ENCODE peak calls at places on chromosomes 6 and 20, in six cellular contexts. One of them, this sample, is unnamed.
A peak's percentile ranks its signal among the peaks of the same experiment; 100 is the strongest.

GRCh38 chr6:37054171-37054570 is 48.7 kb downstream of the FGD2 start:
- DNase-seq in tibial nerve: no peak
- DNase-seq in IMR-90: no peak
- DNase-seq in body of pancreas: no peak
- DNase-seq in cardiac fibroblast: no peak
- DNase-seq in choroid plexus epithelial cell: no peak
- DNase-seq in this sample: no peak

GRCh38 chr6:56524891-56525703 is 117.6 kb downstream of the DST start:
- DNase-seq in body of pancreas: no peak
- DNase-seq in choroid plexus epithelial cell: peak; percentile 84
- DNase-seq in tibial nerve: no peak
- DNase-seq in IMR-90: peak; percentile 96
- DNase-seq in cardiac fibroblast: peak; percentile 80
- DNase-seq in this sample: no peak

GRCh38 chr6:169019727-169020491 is 233.7 kb downstream of the THBS2 start:
- DNase-seq in tibial nerve: no peak
- DNase-seq in body of pancreas: no peak
- DNase-seq in IMR-90: peak; percentile 14
- DNase-seq in cardiac fibroblast: peak; percentile 18
- DNase-seq in choroid plexus epithelial cell: no peak
- DNase-seq in this sample: no peak

GRCh38 chr6:14661188-14661587 is 543.6 kb downstream of the CD83 start:
- DNase-seq in body of pancreas: no peak
- DNase-seq in tibial nerve: no peak
- DNase-seq in IMR-90: peak; percentile 89
- DNase-seq in choroid plexus epithelial cell: peak; percentile 56
- DNase-seq in cardiac fibroblast: peak; percentile 54
- DNase-seq in this sample: no peak

GRCh38 chr20:46799781-46800180 is 90.3 kb downstream of the SLC2A10 start:
- DNase-seq in tibial nerve: no peak
- DNase-seq in choroid plexus epithelial cell: no peak
- DNase-seq in body of pancreas: no peak
- DNase-seq in IMR-90: no peak
- DNase-seq in cardiac fibroblast: no peak
- DNase-seq in this sample: no peak

GRCh38 chr6:98839788-98840361 is 5.5 kb downstream of the POU3F2 start:
- DNase-seq in choroid plexus epithelial cell: peak; percentile 43
- DNase-seq in body of pancreas: no peak
- DNase-seq in tibial nerve: no peak
- DNase-seq in IMR-90: peak; percentile 8
- DNase-seq in cardiac fibroblast: peak; percentile 55
- DNase-seq in this sample: no peak

GRCh38 chr6:38459291-38459690 is 180.4 kb downstream of the BTBD9 start:
- DNase-seq in tibial nerve: no peak
- DNase-seq in IMR-90: peak; percentile 69
- DNase-seq in choroid plexus epithelial cell: peak; percentile 85
- DNase-seq in cardiac fibroblast: peak; percentile 54
- DNase-seq in body of pancreas: no peak
- DNase-seq in this sample: no peak

GRCh38 chr20:50561379-50562078 is 51.3 kb downstream of the PTPN1 start:
- DNase-seq in body of pancreas: no peak
- DNase-seq in cardiac fibroblast: peak; percentile 95
- DNase-seq in IMR-90: peak; percentile 99
- DNase-seq in choroid plexus epithelial cell: peak; percentile 96
- DNase-seq in tibial nerve: no peak
- DNase-seq in this sample: no peak

GRCh38 chr6:119443993-119444641 is 94.6 kb upstream of the MAN1A1 start:
- DNase-seq in choroid plexus epithelial cell: peak; percentile 62
- DNase-seq in IMR-90: peak; percentile 47
- DNase-seq in cardiac fibroblast: peak; percentile 62
- DNase-seq in tibial nerve: no peak
- DNase-seq in body of pancreas: no peak
- DNase-seq in this sample: no peak

GRCh38 chr6:30216096-30216495 is 2.9 kb upstream of the TRIM26 start:
- DNase-seq in cardiac fibroblast: no peak
- DNase-seq in IMR-90: no peak
- DNase-seq in choroid plexus epithelial cell: no peak
- DNase-seq in body of pancreas: no peak
- DNase-seq in tibial nerve: no peak
- DNase-seq in this sample: no peak

GRCh38 chr6:139316622-139317317 is 25.0 kb upstream of the TXLNB start:
- DNase-seq in choroid plexus epithelial cell: no peak
- DNase-seq in IMR-90: no peak
- DNase-seq in cardiac fibroblast: no peak
- DNase-seq in tibial nerve: no peak
- DNase-seq in body of pancreas: no peak
- DNase-seq in this sample: no peak

DNA sequence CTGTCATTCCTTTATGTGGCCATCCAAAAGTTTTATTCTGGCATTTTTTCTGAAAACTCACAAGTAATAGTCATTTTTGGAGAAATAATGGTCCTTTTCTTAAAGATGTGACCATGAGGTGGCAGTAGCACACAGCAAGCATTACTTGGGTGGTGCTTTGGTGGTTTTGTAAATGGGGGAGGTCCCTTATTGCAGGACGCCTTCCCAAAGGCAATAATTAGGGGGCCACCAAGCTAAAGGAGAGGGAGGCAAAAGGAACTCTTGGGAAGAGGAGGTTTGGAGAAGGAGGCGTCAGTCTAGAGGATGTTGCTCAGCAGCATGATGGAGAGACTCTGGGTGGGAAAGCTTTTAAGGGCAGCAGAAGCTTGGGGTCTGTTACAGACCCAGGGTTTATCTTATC is 422.6 kb upstream of the MMS22L start:
- DNase-seq in cardiac fibroblast: peak; percentile 37
- DNase-seq in IMR-90: peak; percentile 2
- DNase-seq in tibial nerve: no peak
- DNase-seq in choroid plexus epithelial cell: peak; percentile 26
- DNase-seq in body of pancreas: no peak
- DNase-seq in this sample: no peak
- H3K4me3 ChIP-seq in cardiac fibroblast: no peak overlapping the region
- H3K4me3 ChIP-seq in IMR-90: no peak overlapping the region
- H3K4me3 ChIP-seq in tibial nerve: no peak overlapping the region
- H3K4me3 ChIP-seq in choroid plexus epithelial cell: no peak overlapping the region
- H3K4me3 ChIP-seq in body of pancreas: no peak overlapping the region
- H3K4me3 ChIP-seq in this sample: no peak overlapping the region

GRCh38 chr6:101395345-101395744 is 1.8 kb downstream of the GRIK2 start:
- DNase-seq in choroid plexus epithelial cell: no peak
- DNase-seq in cardiac fibroblast: no peak
- DNase-seq in IMR-90: no peak
- DNase-seq in tibial nerve: no peak
- DNase-seq in body of pancreas: no peak
- DNase-seq in this sample: no peak

GRCh38 chr6:101396552-101397173 is 3.2 kb downstream of the GRIK2 start:
- DNase-seq in body of pancreas: peak; percentile 81
- DNase-seq in IMR-90: peak; percentile 64
- DNase-seq in choroid plexus epithelial cell: peak; percentile 70
- DNase-seq in cardiac fibroblast: peak; percentile 72
- DNase-seq in tibial nerve: peak; percentile 48
- DNase-seq in this sample: peak; percentile 71

GRCh38 chr6:101398716-101399626 is 5.5 kb downstream of the GRIK2 start:
- DNase-seq in IMR-90: peak; percentile 37
- DNase-seq in body of pancreas: no peak
- DNase-seq in choroid plexus epithelial cell: no peak
- DNase-seq in cardiac fibroblast: no peak
- DNase-seq in tibial nerve: no peak
- DNase-seq in this sample: no peak

GRCh38 chr6:101399627-101399955 is 6.1 kb downstream of the GRIK2 start:
- DNase-seq in body of pancreas: no peak
- DNase-seq in IMR-90: no peak
- DNase-seq in cardiac fibroblast: no peak
- DNase-seq in choroid plexus epithelial cell: no peak
- DNase-seq in tibial nerve: no peak
- DNase-seq in this sample: no peak

GRCh38 chr6:101397199-101397598 is 3.7 kb downstream of the GRIK2 start:
- DNase-seq in IMR-90: peak; percentile 70
- DNase-seq in tibial nerve: no peak
- DNase-seq in cardiac fibroblast: peak; percentile 46
- DNase-seq in body of pancreas: no peak
- DNase-seq in choroid plexus epithelial cell: peak; percentile 58
- DNase-seq in this sample: peak; percentile 54
- TF ChIP-seq CTCF in IMR-90: peak; percentile 54
- TF ChIP-seq CTCF in tibial nerve: no peak
- TF ChIP-seq CTCF in cardiac fibroblast: no peak
- TF ChIP-seq CTCF in body of pancreas: no peak
- TF ChIP-seq CTCF in choroid plexus epithelial cell: peak; percentile 29
- TF ChIP-seq CTCF in this sample: peak; percentile 31

GRCh38 chr6:136764522-136764993 is 27.7 kb downstream of the MAP3K5 start:
- DNase-seq in body of pancreas: no peak
- DNase-seq in choroid plexus epithelial cell: no peak
- DNase-seq in tibial nerve: no peak
- DNase-seq in cardiac fibroblast: no peak
- DNase-seq in IMR-90: no peak
- DNase-seq in this sample: no peak

GRCh38 chr6:136767583-136768307 is 24.5 kb downstream of the MAP3K5 start:
- DNase-seq in tibial nerve: no peak
- DNase-seq in body of pancreas: no peak
- DNase-seq in choroid plexus epithelial cell: peak; percentile 33
- DNase-seq in IMR-90: no peak
- DNase-seq in cardiac fibroblast: peak; percentile 34
- DNase-seq in this sample: no peak

GRCh38 chr6:136766274-136766673 is 26.0 kb downstream of the MAP3K5 start:
- DNase-seq in cardiac fibroblast: no peak
- DNase-seq in choroid plexus epithelial cell: no peak
- DNase-seq in IMR-90: no peak
- DNase-seq in body of pancreas: no peak
- DNase-seq in tibial nerve: no peak
- DNase-seq in this sample: no peak

GRCh38 chr6:136769759-136770158 is 22.5 kb downstream of the MAP3K5 start:
- DNase-seq in body of pancreas: no peak
- DNase-seq in cardiac fibroblast: no peak
- DNase-seq in tibial nerve: no peak
- DNase-seq in choroid plexus epithelial cell: no peak
- DNase-seq in IMR-90: no peak
- DNase-seq in this sample: no peak

DNA sequence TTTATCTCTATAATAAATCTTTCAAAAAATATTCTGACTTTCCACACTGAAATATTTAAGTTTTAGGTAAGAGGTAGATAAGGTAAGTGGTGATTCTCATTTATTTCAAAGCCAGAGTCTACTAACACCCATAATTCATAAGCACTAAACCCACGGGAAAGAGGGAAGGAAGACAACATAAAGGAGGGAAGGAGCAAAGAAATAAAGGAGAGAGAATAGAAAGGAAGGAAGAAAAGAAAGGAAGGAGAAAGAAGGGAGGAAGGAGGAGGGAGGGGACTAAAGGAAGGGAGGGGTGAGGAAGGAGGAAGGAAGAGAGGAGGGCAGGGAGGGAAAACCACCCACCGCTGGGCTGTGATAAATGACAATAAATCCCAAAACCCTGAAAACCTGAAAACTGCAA is 25.2 kb downstream of the MAP3K5 start:
- DNase-seq in choroid plexus epithelial cell: no peak
- DNase-seq in tibial nerve: no peak
- DNase-seq in IMR-90: no peak
- DNase-seq in body of pancreas: no peak
- DNase-seq in cardiac fibroblast: no peak
- DNase-seq in this sample: no peak
- H3K4me3 ChIP-seq in choroid plexus epithelial cell: no peak overlapping the region
- H3K4me3 ChIP-seq in tibial nerve: no peak overlapping the region
- H3K4me3 ChIP-seq in IMR-90: no peak overlapping the region
- H3K4me3 ChIP-seq in body of pancreas: no peak overlapping the region
- H3K4me3 ChIP-seq in cardiac fibroblast: no peak overlapping the region
- H3K4me3 ChIP-seq in this sample: no peak overlapping the region

DNA sequence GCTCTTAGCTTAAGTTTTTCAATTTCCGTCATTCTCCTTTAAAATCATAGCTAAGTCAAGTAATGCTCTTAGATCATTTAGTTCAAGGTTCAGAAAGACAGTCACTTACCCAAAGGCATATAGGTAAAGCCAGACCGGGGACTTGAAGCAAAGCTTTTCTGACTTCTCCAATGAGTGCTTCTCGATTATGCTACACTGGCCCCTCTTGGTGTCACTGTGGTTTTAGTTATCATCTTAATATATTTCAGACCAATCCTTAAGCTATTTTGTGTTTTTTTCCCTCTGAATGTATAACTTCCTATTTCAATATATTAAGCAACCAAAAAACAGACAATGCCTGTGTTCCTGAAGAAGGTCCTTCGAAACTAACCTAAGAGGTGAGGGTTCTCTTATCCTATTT is 3.8 kb downstream of the PRDM1 start:
- DNase-seq in body of pancreas: no peak
- DNase-seq in IMR-90: peak; percentile 57
- DNase-seq in choroid plexus epithelial cell: peak; percentile 73
- DNase-seq in cardiac fibroblast: peak; percentile 67
- DNase-seq in tibial nerve: no peak
- DNase-seq in this sample: no peak
- TF ChIP-seq CTCF in body of pancreas: no peak
- TF ChIP-seq CTCF in IMR-90: peak; percentile 35
- TF ChIP-seq CTCF in choroid plexus epithelial cell: peak; percentile 50
- TF ChIP-seq CTCF in cardiac fibroblast: no peak
- TF ChIP-seq CTCF in tibial nerve: no peak
- TF ChIP-seq CTCF in this sample: no peak

GRCh38 chr6:146433881-146434741 is 109.5 kb upstream of the RAB32 start:
- DNase-seq in choroid plexus epithelial cell: peak; percentile 16
- DNase-seq in cardiac fibroblast: peak; percentile 4
- DNase-seq in IMR-90: no peak
- DNase-seq in tibial nerve: no peak
- DNase-seq in body of pancreas: peak; percentile 30
- DNase-seq in this sample: no peak

GRCh38 chr6:146429831-146430230 is 113.8 kb upstream of the RAB32 start:
- DNase-seq in IMR-90: no peak
- DNase-seq in tibial nerve: no peak
- DNase-seq in body of pancreas: no peak
- DNase-seq in cardiac fibroblast: no peak
- DNase-seq in choroid plexus epithelial cell: no peak
- DNase-seq in this sample: no peak

GRCh38 chr6:146434991-146435390 is 108.6 kb upstream of the RAB32 start:
- DNase-seq in body of pancreas: no peak
- DNase-seq in cardiac fibroblast: no peak
- DNase-seq in IMR-90: no peak
- DNase-seq in choroid plexus epithelial cell: no peak
- DNase-seq in tibial nerve: no peak
- DNase-seq in this sample: no peak
- H3K4me3 ChIP-seq in body of pancreas: peak overlapping the region; percentile 2
- H3K4me3 ChIP-seq in cardiac fibroblast: no peak overlapping the region
- H3K4me3 ChIP-seq in IMR-90: no peak overlapping the region
- H3K4me3 ChIP-seq in choroid plexus epithelial cell: no peak overlapping the region
- H3K4me3 ChIP-seq in tibial nerve: no peak overlapping the region
- H3K4me3 ChIP-seq in this sample: no peak overlapping the region

This sample was measured in LNCaP clone FGC.